ENCODE peak calls at places on chromosomes 6 and 20, in seven cellular contexts. J, Z, R, S, E, H and K are unnamed samples.

GRCh38 chr6:7996538-7997225 is 67.5 kb downstream of the BLOC1S5 start:
- DNase-seq in J (no peak), S (peak; percentile 50), R (no peak), Z (no peak), E (no peak), H (no peak), K (peak; percentile 88)

GRCh38 chr6:154868143-154868594 is 126.9 kb upstream of the TIAM2 start:
- DNase-seq in J (no peak), Z (no peak), E (no peak), S (peak; percentile 48), R (no peak), H (peak; percentile 36), K (peak; percentile 73)

GRCh38 chr20:8423482-8423881 is 291.4 kb downstream of the PLCB1 start:
- DNase-seq in R (no peak), Z (no peak), S (no peak), J (no peak), H (no peak), E (no peak), K (no peak)

GRCh38 chr20:49851234-49851755 is 38.7 kb downstream of the SLC9A8 start:
- DNase-seq in J (no peak), S (no peak), R (no peak), H (no peak), E (no peak), Z (no peak), K (no peak)

GRCh38 chr6:92790381-92790780 is 629.0 kb downstream of the EPHA7 start:
- DNase-seq in Z (no peak), R (no peak), H (no peak), E (no peak), J (no peak), S (no peak), K (no peak)

GRCh38 chr6:7732219-7732618 is 6.3 kb downstream of the BMP6 start:
- DNase-seq in R (no peak), H (no peak), E (no peak), J (no peak), S (no peak), Z (no peak), K (peak; percentile 61)

GRCh38 chr20:46438156-46438750 is 31.8 kb upstream of the ELMO2 start:
- DNase-seq in S (peak; percentile 47), E (peak; percentile 9), Z (no peak), J (no peak), R (no peak), H (peak; percentile 54), K (peak; percentile 58)

GRCh38 chr6:148466158-148466557 is 123.5 kb downstream of the SASH1 start:
- DNase-seq in J (no peak), R (no peak), H (no peak), Z (no peak), S (no peak), E (no peak), K (no peak)

GRCh38 chr20:22226849-22227248 is 357.5 kb downstream of the FOXA2 start:
- DNase-seq in R (no peak), H (no peak), Z (no peak), J (no peak), S (no peak), E (no peak), K (no peak)

GRCh38 chr20:42308980-42309524 is 690.9 kb upstream of the CHD6 start:
- DNase-seq in S (no peak), Z (no peak), J (no peak), R (no peak), E (no peak), H (no peak), K (no peak)

GRCh38 chr6:84774174-84775158 is 10.1 kb upstream of the TBX18 start:
- DNase-seq in H (peak; percentile 56), E (peak; percentile 81), S (peak; percentile 62), J (peak; percentile 85), Z (peak; percentile 50), R (peak; percentile 81), K (peak; percentile 74)

GRCh38 chr6:29479560-29479959 is 8.2 kb downstream of the MAS1L start:
- DNase-seq in S (no peak), R (no peak), E (no peak), H (no peak), J (no peak), Z (no peak), K (no peak)

GRCh38 chr6:143410859-143411270 is 39.6 kb downstream of the ADAT2 start:
- DNase-seq in Z (no peak), J (no peak), R (no peak), S (peak; percentile 44), E (no peak), H (no peak), K (no peak)

GRCh38 chr20:33651562-33652048 is 10.5 kb upstream of the C20orf144 start:
- DNase-seq in R (no peak), Z (no peak), H (no peak), S (no peak), J (peak; percentile 23), E (no peak), K (no peak)

GRCh38 chr6:72218125-72218524 is 331.8 kb downstream of the RIMS1 start:
- DNase-seq in J (peak; percentile 13), Z (no peak), R (peak; percentile 75), E (peak; percentile 65), H (peak; percentile 8), S (peak; percentile 38), K (peak; percentile 34)

GRCh38 chr6:33278392-33278741 is 1.4 kb downstream of the B3GALT4 start:
- DNase-seq in E (no peak), H (no peak), J (no peak), Z (no peak), S (no peak), R (no peak), K (no peak)

GRCh38 chr20:10329387-10330005 is 104.5 kb downstream of the MKKS start:
- DNase-seq in S (no peak), E (no peak), H (no peak), J (no peak), R (no peak), Z (no peak), K (no peak)

GRCh38 chr6:107106165-107106564 is 9.2 kb downstream of the BEND3 start:
- DNase-seq in J (no peak), H (no peak), R (peak; percentile 30), E (peak; percentile 7), Z (no peak), S (no peak), K (no peak)

GRCh38 chr6:164859791-164860190 is 449.6 kb downstream of the C6orf118 start:
- DNase-seq in S (no peak), Z (no peak), J (no peak), E (no peak), R (no peak), H (no peak), K (no peak)

GRCh38 chr6:52422156-52422555 is 2.0 kb downstream of the EFHC1 start:
- DNase-seq in R (no peak), E (no peak), H (no peak), Z (no peak), J (no peak), S (no peak), K (no peak)

GRCh38 chr20:35342154-35342769 is 50.0 kb upstream of the FAM83C start:
- DNase-seq in H (no peak), J (no peak), Z (no peak), R (peak; percentile 18), E (peak; percentile 27), S (no peak), K (peak; percentile 31)

GRCh38 chr6:159527351-159527750 is 165.7 kb downstream of the SOD2 start:
- DNase-seq in S (no peak), R (no peak), J (no peak), Z (no peak), E (no peak), H (no peak), K (no peak)
- TF ChIP-seq CTCF in S (no peak), R (no peak), J (no peak), Z (no peak), E (no peak), H (no peak), K (no peak)

GRCh38 chr6:5384276-5384675 is 123.0 kb downstream of the FARS2 start:
- DNase-seq in J (no peak), H (no peak), R (no peak), E (no peak), Z (no peak), S (no peak), K (no peak)
- TF ChIP-seq CTCF in J (no peak), H (no peak), R (no peak), E (no peak), Z (no peak), S (no peak), K (no peak)

GRCh38 chr20:20593447-20594170 is 118.8 kb downstream of the RALGAPA2 start:
- DNase-seq in E (peak; percentile 42), H (peak; percentile 53), J (no peak), S (peak; percentile 51), R (peak; percentile 63), Z (peak; percentile 47), K (peak; percentile 56)
- TF ChIP-seq CTCF in E (peak; percentile 45), H (no peak), J (no peak), S (peak; percentile 76), R (no peak), Z (peak; percentile 56), K (peak; percentile 61)

DNA sequence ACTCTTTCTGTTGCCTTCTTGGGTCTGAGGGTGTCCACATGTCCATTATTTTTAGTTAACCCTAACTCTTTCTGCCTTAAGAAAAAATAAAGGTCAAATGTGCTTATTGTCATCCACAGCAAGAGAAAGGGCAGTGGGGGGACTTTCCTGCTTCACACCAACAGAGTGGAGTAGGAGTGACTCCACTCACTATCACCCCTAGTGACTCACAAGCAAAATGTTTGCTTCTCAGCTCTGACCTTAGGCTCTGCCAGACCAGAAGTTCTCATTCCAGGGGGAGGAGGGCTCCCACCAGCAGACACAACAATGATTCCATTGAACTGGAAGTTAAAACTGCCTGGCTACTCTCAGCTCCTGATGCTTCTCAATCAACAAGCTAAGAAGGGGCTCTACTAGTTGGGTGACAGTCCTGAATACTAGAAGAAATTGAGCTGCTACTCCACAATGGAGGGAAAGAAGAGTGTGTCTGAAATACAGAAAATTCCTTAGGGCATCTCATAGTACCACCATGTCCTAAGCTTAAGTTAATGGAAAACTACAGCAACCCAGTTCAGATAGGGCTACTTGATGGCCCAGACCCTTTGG is 83.9 kb upstream of the AFDN start:
- DNase-seq in E (no peak), S (peak; percentile 31), H (no peak), R (no peak), Z (no peak), J (no peak), K (peak; percentile 29)
- TF ChIP-seq CTCF in E (no peak), S (no peak), H (no peak), R (no peak), Z (no peak), J (no peak), K (no peak)